ENCODE peak calls at places on chromosomes 16 and 17, in four cellular contexts. P is CD8-positive, alpha-beta T cell; T is RWPE1; X is heart right ventricle. F is an unnamed sample.

GRCh38 chr17:53092072-53092471 is 730.7 kb upstream of the KIF2B start:
- DNase-seq in P (no peak), T (no peak), X (no peak), F (no peak)

GRCh38 chr17:52790359-52790955 is 631.9 kb upstream of the CA10 start:
- DNase-seq in P (no peak), T (no peak), X (no peak), F (no peak)

GRCh38 chr17:72189781-72190593 is 69.2 kb downstream of the SOX9 start:
- DNase-seq in P (no peak), T (no peak), X (no peak), F (no peak)

GRCh38 chr17:54901230-54901847 is 687 bp downstream of the TOM1L1 start:
- DNase-seq in P (no peak), T (peak), X (no peak), F (no peak)

GRCh38 chr17:33291248-33292183 is 1.6 kb downstream of the ASIC2 start:
- DNase-seq in P (no peak), T (peak), X (no peak), F (peak)

GRCh38 chr17:10114931-10115535 is 83.4 kb downstream of the GAS7 start:
- DNase-seq in P (peak), T (peak), X (peak), F (no peak)

GRCh38 chr17:54900457-54901229 is at the start of gene TOM1L1:
- DNase-seq in P (no peak), T (peak), X (peak), F (peak)

GRCh38 chr17:58611331-58611730 is 80.5 kb downstream of the TEX14 start:
- DNase-seq in P (no peak), T (no peak), X (no peak), F (no peak)

GRCh38 chr17:79664925-79665738 is 54.3 kb upstream of the RBFOX3 start:
- DNase-seq in P (no peak), T (peak), X (peak), F (peak)

GRCh38 chr16:2776500-2777139 is 460 bp downstream of the ELOB start:
- DNase-seq in P (peak), T (no peak), X (no peak), F (no peak)

GRCh38 chr17:57622886-57623433 is 122.1 kb downstream of the CCDC182 start:
- DNase-seq in P (no peak), T (peak), X (peak), F (no peak)

GRCh38 chr16:84883301-84883700 is 63.5 kb downstream of the CRISPLD2 start:
- DNase-seq in P (no peak), T (no peak), X (peak), F (no peak)

GRCh38 chr16:3188925-3189825 is 1.2 kb downstream of the OR1F1 start:
- DNase-seq in P (no peak), T (peak), X (no peak), F (no peak)

GRCh38 chr16:75060708-75061107 is 55.9 kb downstream of the LDHD start:
- DNase-seq in P (no peak), T (no peak), X (no peak), F (no peak)

GRCh38 chr17:34730816-34731215 is 151.4 kb downstream of the TMEM132E start:
- DNase-seq in P (no peak), T (no peak), X (no peak), F (peak)

GRCh38 chr16:7581175-7581574 is 248.5 kb downstream of the RBFOX1 start:
- DNase-seq in P (no peak), T (no peak), X (no peak), F (no peak)

GRCh38 chr17:44772308-44773024 is 13.7 kb downstream of the ADAM11 start:
- DNase-seq in P (no peak), T (no peak), X (no peak), F (peak)

GRCh38 chr17:48184721-48185120 is 77.2 kb downstream of the SNX11 start:
- DNase-seq in P (no peak), T (no peak), X (no peak), F (no peak)

GRCh38 chr17:66850692-66851091 is 15.8 kb downstream of the CACNG5 start:
- DNase-seq in P (no peak), T (no peak), X (no peak), F (no peak)

GRCh38 chr17:40331743-40332641 is 23.0 kb downstream of the RARA start:
- DNase-seq in P (no peak), T (no peak), X (peak), F (no peak)

GRCh38 chr16:87697256-87697655 is 68.5 kb downstream of the KLHDC4 start:
- DNase-seq in P (no peak), T (no peak), X (no peak), F (no peak)

GRCh38 chr16:85753559-85753958 is 2.7 kb upstream of the C16orf74 start:
- DNase-seq in P (no peak), T (no peak), X (no peak), F (no peak)

GRCh38 chr16:51624083-51624775 is 473.2 kb upstream of the SALL1 start:
- DNase-seq in P (no peak), T (peak), X (no peak), F (no peak)

GRCh38 chr17:49388290-49388640 is 26.2 kb upstream of the ZNF652 start:
- DNase-seq in P (no peak), T (no peak), X (no peak), F (no peak)

GRCh38 chr16:1428511-1428910 is 2.4 kb upstream of the PERCC1 start:
- DNase-seq in P (no peak), T (no peak), X (no peak), F (no peak)

GRCh38 chr16:14199624-14200023 is 128.5 kb downstream of the MRTFB start:
- DNase-seq in P (no peak), T (peak), X (no peak), F (no peak)

GRCh38 chr17:64166876-64167275 is 36.9 kb upstream of the ERN1 start:
- DNase-seq in P (no peak), T (no peak), X (no peak), F (no peak)

GRCh38 chr17:81020767-81021497 is 14.0 kb upstream of the BAIAP2 start:
- DNase-seq in P (no peak), T (peak), X (peak), F (no peak)

GRCh38 chr17:74547736-74548135 is 1.8 kb upstream of the CD300C start:
- DNase-seq in P (no peak), T (no peak), X (no peak), F (no peak)

GRCh38 chr16:25143898-25144297 is 32.4 kb downstream of the LCMT1 start:
- DNase-seq in P (no peak), T (no peak), X (no peak), F (no peak)

GRCh38 chr17:81043725-81044427 is 8.9 kb downstream of the BAIAP2 start:
- DNase-seq in P (no peak), T (peak), X (no peak), F (no peak)

GRCh38 chr16:17346441-17346773 is 124.4 kb downstream of the XYLT1 start:
- DNase-seq in P (no peak), T (no peak), X (no peak), F (no peak)
- TF ChIP-seq CTCF in P (no peak), T (no peak), X (no peak), F (no peak)

GRCh38 chr17:13113821-13114525 is 96.1 kb upstream of the ELAC2 start:
- DNase-seq in P (no peak), T (no peak), X (no peak), F (no peak)

GRCh38 chr17:13117616-13118015 is 99.8 kb upstream of the ELAC2 start:
- DNase-seq in P (no peak), T (no peak), X (no peak), F (no peak)

GRCh38 chr17:13118311-13118710 is 100.5 kb upstream of the ELAC2 start:
- DNase-seq in P (no peak), T (no peak), X (no peak), F (no peak)

DNA sequence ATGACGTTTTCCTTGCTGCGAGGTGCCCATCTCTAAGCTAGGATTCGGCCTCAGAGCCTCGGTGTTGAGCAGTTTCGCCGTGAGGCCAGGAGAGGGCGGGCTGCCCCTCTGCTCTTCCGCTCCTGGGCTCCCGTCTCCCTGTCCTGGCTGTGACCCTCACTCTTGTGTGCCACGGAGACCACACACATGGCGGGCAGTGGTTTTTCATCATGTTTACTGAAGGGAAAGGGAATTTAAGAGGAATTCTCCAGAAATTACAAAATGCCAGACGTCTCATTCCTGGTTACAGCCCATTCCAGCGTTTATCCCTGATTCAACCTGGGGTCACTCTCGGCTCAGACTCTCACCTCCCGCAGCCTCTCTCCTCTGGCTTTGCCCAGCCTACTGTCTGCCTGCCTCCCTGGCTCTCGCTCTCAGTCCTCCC is 96.8 kb upstream of the ELAC2 start:
- DNase-seq in P (no peak), T (peak), X (peak), F (no peak)
- TF ChIP-seq CTCF in P (no peak), T (peak), X (peak), F (peak)

DNA sequence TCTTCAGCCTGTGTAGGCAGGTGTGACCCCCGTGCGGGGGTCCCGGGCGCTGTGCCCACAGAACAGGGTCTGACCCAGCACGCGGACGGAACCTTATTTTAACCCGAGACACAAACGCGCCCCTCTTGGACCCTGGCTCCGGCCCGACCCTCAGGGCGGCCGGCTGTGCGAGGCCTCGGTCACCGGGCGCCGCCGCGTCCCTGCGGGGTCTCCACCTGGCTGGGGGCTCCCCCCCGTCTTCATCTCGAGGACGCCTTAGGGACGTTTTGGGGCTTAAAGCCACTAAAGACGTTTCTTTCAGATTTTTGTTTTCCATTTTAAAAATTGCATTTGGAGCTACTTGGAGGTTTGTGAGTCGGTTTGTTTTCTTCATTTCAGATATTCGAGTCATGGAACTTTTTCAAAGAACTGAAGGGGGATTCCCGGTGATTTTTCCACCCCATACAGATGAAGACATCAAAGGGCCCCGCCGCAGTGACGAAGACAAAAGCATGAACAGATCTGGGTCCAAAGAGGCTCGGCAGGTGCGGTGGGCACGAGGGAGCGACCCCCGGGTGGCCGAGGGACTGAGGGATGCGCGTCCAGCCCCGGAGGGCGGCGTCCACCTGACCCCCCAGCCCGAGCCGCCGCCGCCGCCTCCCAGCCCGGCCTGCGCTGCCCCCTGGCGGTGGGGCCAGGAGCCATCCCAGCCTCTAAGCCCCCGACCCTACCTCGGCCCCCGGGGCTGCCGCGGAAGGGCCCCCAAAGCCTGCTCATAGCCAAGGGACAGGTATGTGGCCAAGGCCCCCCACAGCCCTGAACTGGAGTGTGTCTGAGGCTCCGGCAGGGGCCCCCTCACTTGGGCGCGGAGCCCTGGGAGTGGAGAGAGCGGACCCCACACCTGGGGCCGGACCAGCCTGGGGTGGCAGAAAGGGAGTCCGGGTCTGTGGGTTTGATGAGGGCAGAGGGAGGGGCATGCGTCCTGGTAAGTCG is 3.8 kb upstream of the CD7 start:
- DNase-seq in P (peak), T (no peak), X (no peak), F (no peak)
- TF ChIP-seq CTCF in P (peak), T (peak), X (peak), F (peak)

GRCh38 chr16:65667013-65667578 is 545.2 kb upstream of the CDH11 start:
- DNase-seq in P (no peak), T (peak), X (no peak), F (no peak)
- TF ChIP-seq CTCF in P (no peak), T (no peak), X (no peak), F (peak)

DNA sequence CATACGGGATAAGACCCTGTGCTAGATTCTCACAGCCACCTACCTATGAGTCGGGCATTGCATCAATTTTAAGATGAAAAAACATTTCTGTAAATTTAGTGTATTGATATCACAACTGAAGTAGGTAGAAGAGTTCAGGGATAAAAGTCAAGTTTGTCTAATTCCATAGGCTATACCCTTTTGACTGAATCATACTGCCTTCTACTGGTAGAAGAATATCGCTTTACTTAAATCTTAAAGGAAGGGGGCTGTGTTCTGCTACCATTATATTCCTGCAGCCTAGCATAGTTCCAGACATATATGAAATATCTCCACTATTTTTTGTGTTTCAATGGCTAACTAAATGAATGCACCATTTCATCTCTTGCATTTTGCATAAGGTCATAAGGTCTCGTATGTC is 1128.6 kb downstream of the CDH8 start:
- DNase-seq in P (no peak), T (no peak), X (no peak), F (no peak)
- TF ChIP-seq CTCF in P (no peak), T (no peak), X (peak), F (peak)

DNA sequence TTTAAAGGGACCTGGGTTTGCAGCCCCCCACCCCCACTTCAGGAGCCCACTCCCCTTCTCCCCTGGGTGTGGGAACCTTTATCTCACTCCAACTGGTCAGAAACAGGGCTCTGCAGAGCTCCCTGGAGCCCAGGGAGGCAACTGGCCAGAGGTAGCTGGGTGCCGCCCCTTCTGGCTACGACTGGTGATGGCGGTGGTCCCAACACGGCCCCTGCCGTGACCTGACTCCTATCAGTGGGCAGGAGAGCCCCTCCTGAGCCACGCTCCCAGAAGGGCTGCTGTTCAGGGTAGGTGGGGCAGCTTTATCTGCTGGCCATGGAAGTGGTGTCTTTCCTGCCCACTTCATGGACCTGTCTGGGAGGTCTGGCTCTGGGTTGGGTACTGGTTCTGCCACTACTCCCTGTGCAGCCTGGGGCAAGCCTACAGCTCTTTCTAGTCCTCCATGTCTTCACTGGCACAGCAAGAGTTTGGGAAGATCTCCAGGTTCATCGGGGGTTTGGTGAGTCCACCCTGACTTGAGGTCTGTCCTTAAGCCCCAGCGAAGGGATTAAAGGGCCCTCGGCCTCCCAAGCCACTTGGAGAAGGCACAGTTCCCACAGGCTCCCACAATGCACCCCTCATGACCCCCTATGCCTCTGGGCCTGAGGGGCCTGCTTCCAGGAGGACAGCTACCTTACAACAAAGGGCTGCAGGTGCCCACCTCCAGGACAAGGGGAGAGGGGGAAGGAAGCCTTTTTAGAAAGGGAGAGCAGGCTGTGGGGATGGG is 5.5 kb upstream of the SREBF1 start:
- DNase-seq in P (no peak), T (no peak), X (no peak), F (no peak)
- TF ChIP-seq CTCF in P (no peak), T (no peak), X (no peak), F (no peak)

GRCh38 chr16:26645629-26646028 is 421.1 kb upstream of the C16orf82 start:
- DNase-seq in P (peak), T (no peak), X (no peak), F (no peak)
- TF ChIP-seq CTCF in P (no peak), T (no peak), X (peak), F (no peak)

DNA sequence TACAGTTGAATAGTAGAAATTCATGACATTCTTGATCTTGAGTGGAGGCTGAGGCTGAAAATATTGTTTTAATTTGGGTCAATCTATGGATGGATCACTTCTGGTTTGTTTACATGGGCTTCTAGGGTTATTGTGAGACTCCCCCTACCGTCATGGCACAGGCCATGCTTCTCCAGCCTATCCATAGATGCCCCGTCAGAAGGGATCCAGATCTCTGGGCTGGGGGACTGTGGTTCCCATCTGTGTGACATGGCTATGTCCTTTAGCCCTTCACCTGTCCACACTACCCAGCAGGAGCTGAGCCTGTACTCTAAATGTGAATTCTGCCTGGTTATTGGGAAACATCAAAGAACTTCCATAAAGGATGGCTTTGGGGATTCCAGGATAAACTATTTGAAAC is 160.4 kb downstream of the ABCC12 start:
- DNase-seq in P (no peak), T (no peak), X (no peak), F (no peak)
- TF ChIP-seq CTCF in P (no peak), T (no peak), X (no peak), F (no peak)

GRCh38 chr16:21301168-21301894 is 23.2 kb upstream of the CRYM start:
- DNase-seq in P (no peak), T (peak), X (peak), F (peak)
- TF ChIP-seq CTCF in P (no peak), T (peak), X (peak), F (peak)

F was measured in chondrocyte.